ENCODE peak calls at places on chromosomes 12 and 14, in four cellular contexts. J is IMR-90, Q is K562, R is GM12878. N is an unnamed sample.

GRCh38 chr12:95671265-95671664 is 119.3 kb downstream of the NTN4 start:
- DNase-seq in J (no peak), R (no peak), Q (no peak), N (no peak)

GRCh38 chr12:17016116-17016864 is 410.3 kb upstream of the LMO3 start:
- DNase-seq in J (no peak), R (no peak), Q (no peak), N (no peak)

GRCh38 chr12:14716848-14717444 is 20.5 kb upstream of the GUCY2C start:
- DNase-seq in Q (peak), J (peak), R (no peak), N (peak)

GRCh38 chr12:93347054-93347786 is 30.5 kb upstream of the NUDT4 start:
- DNase-seq in R (no peak), J (no peak), Q (no peak), N (peak)

GRCh38 chr14:32756173-32756572 is 182.5 kb upstream of the NPAS3 start:
- DNase-seq in R (no peak), Q (no peak), J (no peak), N (no peak)

GRCh38 chr14:77892381-77892871 is 92.5 kb downstream of the ADCK1 start:
- DNase-seq in R (no peak), J (peak), Q (peak), N (no peak)

GRCh38 chr14:94569381-94570001 is 8.2 kb downstream of the SERPINA4 start:
- DNase-seq in J (no peak), R (no peak), Q (no peak), N (no peak)

GRCh38 chr14:101878222-101879211 is 85.9 kb upstream of the DYNC1H1 start:
- DNase-seq in J (no peak), R (no peak), Q (no peak), N (no peak)

GRCh38 chr12:55728932-55729591 is at the start of gene CD63:
- DNase-seq in R (no peak), Q (peak), J (peak), N (peak)

GRCh38 chr14:27587103-27587502 is 989.3 kb upstream of the NOVA1 start:
- DNase-seq in Q (no peak), R (no peak), J (no peak), N (no peak)

GRCh38 chr12:114408881-114409795 is 3.2 kb upstream of the TBX5 start:
- DNase-seq in Q (no peak), R (no peak), J (peak), N (no peak)

GRCh38 chr14:23185046-23185445 is 1.6 kb upstream of the SLC7A8 start:
- DNase-seq in Q (no peak), R (no peak), J (peak), N (peak)

GRCh38 chr12:28882444-28882843 is 266.6 kb upstream of the FAR2 start:
- DNase-seq in Q (no peak), R (no peak), J (peak), N (no peak)

GRCh38 chr12:6292606-6293005 is 17.9 kb upstream of the PLEKHG6 start:
- DNase-seq in J (peak), R (no peak), Q (no peak), N (no peak)

GRCh38 chr12:95509300-95509699 is 35.3 kb downstream of the METAP2 start:
- DNase-seq in J (no peak), R (no peak), Q (no peak), N (no peak)

GRCh38 chr12:109596418-109597244 is 23.0 kb downstream of the MVK start:
- DNase-seq in J (no peak), R (no peak), Q (no peak), N (no peak)

GRCh38 chr12:76085159-76085868 is 829 bp upstream of the NAP1L1 start:
- DNase-seq in J (peak), Q (no peak), R (no peak), N (peak)

GRCh38 chr14:96725232-96725631 is 72.0 kb upstream of the VRK1 start:
- DNase-seq in J (no peak), Q (no peak), R (no peak), N (no peak)

GRCh38 chr12:91922139-91922538 is 223.5 kb downstream of the BTG1 start:
- DNase-seq in R (no peak), Q (no peak), J (peak), N (no peak)

GRCh38 chr14:24070285-24071143 is 848 bp upstream of the CPNE6 start:
- DNase-seq in R (no peak), Q (no peak), J (no peak), N (no peak)

GRCh38 chr14:99666533-99666932 is 17.6 kb upstream of the CYP46A1 start:
- DNase-seq in R (no peak), Q (no peak), J (no peak), N (no peak)
- TF ChIP-seq FOS in R (no peak), Q (no peak), J (no peak), N (no peak)

DNA sequence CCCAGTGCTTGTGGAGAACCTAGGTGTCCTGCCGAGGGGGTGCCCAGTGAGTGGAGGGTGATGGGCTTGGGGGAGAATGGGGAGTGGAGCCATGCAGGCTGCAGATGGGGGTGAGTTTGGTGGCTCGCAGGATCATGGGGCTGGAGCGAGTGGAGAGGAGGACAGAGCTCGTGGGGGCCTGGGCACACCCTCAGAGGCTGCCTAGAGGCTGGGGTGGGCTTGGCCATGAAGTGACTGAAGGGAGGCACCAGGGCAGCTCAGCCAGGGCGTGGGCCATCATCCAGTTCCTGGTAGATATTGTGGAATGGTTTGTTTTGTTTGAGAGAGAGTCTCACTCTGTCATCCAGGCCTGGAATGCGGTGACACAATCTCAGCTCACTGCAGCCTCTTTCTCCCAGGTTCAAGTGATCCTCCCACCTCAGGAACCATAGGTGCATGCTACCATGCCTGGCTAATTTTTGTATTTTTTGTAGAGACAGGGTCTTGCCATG is 43.4 kb upstream of the AMN start:
- DNase-seq in J (no peak), Q (no peak), R (no peak), N (no peak)
- H3K27ac ChIP-seq in J (no peak), Q (no peak), R (no peak), N (no peak)

DNA sequence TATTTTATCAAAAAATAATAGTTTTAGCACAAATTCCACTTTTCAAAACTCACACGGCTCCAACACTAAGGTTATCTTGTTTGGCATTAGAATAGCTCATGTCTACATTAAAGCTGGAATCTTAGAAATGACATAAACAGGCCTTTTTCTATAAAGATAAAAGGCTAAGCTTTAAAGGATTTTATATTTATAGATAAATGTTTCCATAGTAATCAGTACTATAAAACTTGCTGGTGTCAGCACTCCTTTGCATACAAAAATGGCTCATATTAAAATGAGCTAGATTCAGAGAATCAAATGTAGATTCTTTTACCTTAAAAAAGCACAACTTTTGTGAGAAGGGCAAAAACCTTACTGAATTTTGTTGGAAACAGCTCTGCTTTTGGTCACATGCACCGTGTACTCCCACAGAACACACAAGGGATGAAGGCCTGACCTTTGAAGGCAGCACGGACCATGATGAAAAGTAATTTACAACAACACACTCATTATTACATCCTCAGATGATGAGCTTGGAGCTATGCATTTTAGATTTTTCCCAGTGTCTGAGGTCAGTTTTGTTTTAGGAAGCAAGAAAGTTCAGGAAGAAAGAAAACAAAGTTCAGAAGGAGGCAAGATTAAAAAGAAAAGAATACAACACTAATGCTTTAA is 202.8 kb downstream of the BCAT1 start:
- DNase-seq in R (no peak), Q (no peak), J (no peak), N (no peak)
- TF ChIP-seq CTCF in R (no peak), Q (no peak), J (no peak), N (no peak)

GRCh38 chr12:70646850-70647249 is 9.6 kb upstream of the PTPRB start:
- DNase-seq in J (peak), R (no peak), Q (no peak), N (peak)
- TF ChIP-seq FOS in J (no peak), R (no peak), Q (no peak), N (no peak)

N was measured in endothelial cell of umbilical vein.